ENCODE peak calls at places on chromosomes 5 and 9, in five cellular contexts. Q, Z, W, L and H are unnamed samples.

GRCh38 chr5:4511996-4512656 is 628.0 kb upstream of the ADAMTS16 start:
- DNase-seq in Q (peak), Z (peak), W (no peak), L (no peak), H (no peak)

GRCh38 chr5:1076406-1076805 is 35.5 kb downstream of the SLC12A7 start:
- DNase-seq in Q (no peak), Z (no peak), W (no peak), L (no peak), H (no peak)

GRCh38 chr9:118729981-118730380 is 639.3 kb downstream of the BRINP1 start:
- DNase-seq in Q (no peak), Z (no peak), W (no peak), L (no peak), H (no peak)

GRCh38 chr5:120297621-120298020 is 166.5 kb upstream of the PRR16 start:
- DNase-seq in Q (no peak), Z (no peak), W (no peak), L (peak), H (no peak)

GRCh38 chr5:12242960-12243888 is 339.0 kb upstream of the CTNND2 start:
- DNase-seq in Q (no peak), Z (no peak), W (no peak), L (no peak), H (no peak)

GRCh38 chr5:140205216-140205615 is 30.2 kb downstream of the CYSTM1 start:
- DNase-seq in Q (no peak), Z (no peak), W (no peak), L (no peak), H (no peak)

GRCh38 chr5:90055831-90056328 is 353.7 kb downstream of the CETN3 start:
- DNase-seq in Q (no peak), Z (no peak), W (no peak), L (peak), H (no peak)

GRCh38 chr9:134355561-134356278 is 29.5 kb downstream of the RXRA start:
- DNase-seq in Q (no peak), Z (no peak), W (no peak), L (no peak), H (no peak)

GRCh38 chr5:141508808-141509611 is 20.1 kb downstream of the PCDHGC5 start:
- DNase-seq in Q (no peak), Z (peak), W (no peak), L (peak), H (no peak)

GRCh38 chr9:86099695-86100364 is 472 bp upstream of the GOLM1 start:
- DNase-seq in Q (peak), Z (no peak), W (peak), L (peak), H (peak)

GRCh38 chr5:149264432-149265069 is 7.1 kb upstream of the AFAP1L1 start:
- DNase-seq in Q (peak), Z (peak), W (peak), L (no peak), H (no peak)

GRCh38 chr9:79224672-79225433 is 346.9 kb upstream of the TLE4 start:
- DNase-seq in Q (peak), Z (no peak), W (no peak), L (peak), H (no peak)

GRCh38 chr5:168612996-168613395 is 33.8 kb upstream of the PANK3 start:
- DNase-seq in Q (no peak), Z (no peak), W (no peak), L (no peak), H (no peak)

GRCh38 chr9:120710110-120710981 is 3.9 kb downstream of the MEGF9 start:
- DNase-seq in Q (peak), Z (peak), W (peak), L (peak), H (peak)

GRCh38 chr5:157267766-157268480 is 2.0 kb downstream of the CYFIP2 start:
- DNase-seq in Q (no peak), Z (no peak), W (no peak), L (no peak), H (no peak)

GRCh38 chr5:68367274-68367673 is 151.7 kb downstream of the PIK3R1 start:
- DNase-seq in Q (no peak), Z (no peak), W (no peak), L (no peak), H (peak)

GRCh38 chr9:113955076-113955752 is 79.1 kb downstream of the ZNF618 start:
- DNase-seq in Q (no peak), Z (no peak), W (no peak), L (peak), H (no peak)

GRCh38 chr5:98816574-98817222 is 43.2 kb downstream of the RGMB start:
- DNase-seq in Q (no peak), Z (peak), W (no peak), L (no peak), H (peak)

GRCh38 chr5:52875827-52876226 is 88.1 kb downstream of the ITGA1 start:
- DNase-seq in Q (no peak), Z (no peak), W (no peak), L (no peak), H (no peak)

GRCh38 chr9:105054488-105054887 is 126.5 kb upstream of the ABCA1 start:
- DNase-seq in Q (no peak), Z (peak), W (no peak), L (peak), H (peak)

GRCh38 chr9:12718482-12719026 is 25.4 kb downstream of the TYRP1 start:
- DNase-seq in Q (no peak), Z (no peak), W (no peak), L (peak), H (no peak)

GRCh38 chr5:78287833-78288232 is 6.7 kb downstream of the AP3B1 start:
- DNase-seq in Q (peak), Z (no peak), W (peak), L (peak), H (no peak)

GRCh38 chr9:68740561-68740960 is 35.5 kb downstream of the PIP5K1B start:
- DNase-seq in Q (no peak), Z (peak), W (no peak), L (no peak), H (peak)

GRCh38 chr5:17367256-17367845 is 130.7 kb upstream of the TAF11L2 start:
- DNase-seq in Q (no peak), Z (no peak), W (no peak), L (no peak), H (no peak)

GRCh38 chr5:16521561-16522090 is 56.0 kb upstream of the ZNF622 start:
- DNase-seq in Q (no peak), Z (peak), W (no peak), L (no peak), H (no peak)

GRCh38 chr5:180026320-180026719 is 45.2 kb downstream of the RNF130 start:
- DNase-seq in Q (no peak), Z (peak), W (no peak), L (peak), H (no peak)

GRCh38 chr9:27425827-27426716 is 98.0 kb upstream of the IFNK start:
- DNase-seq in Q (no peak), Z (no peak), W (no peak), L (no peak), H (no peak)

GRCh38 chr5:73464016-73464745 is 15.6 kb upstream of the FOXD1 start:
- DNase-seq in Q (no peak), Z (no peak), W (no peak), L (peak), H (no peak)

GRCh38 chr5:173919443-173919842 is 31.3 kb downstream of the CPEB4 start:
- DNase-seq in Q (no peak), Z (peak), W (no peak), L (peak), H (no peak)

DNA sequence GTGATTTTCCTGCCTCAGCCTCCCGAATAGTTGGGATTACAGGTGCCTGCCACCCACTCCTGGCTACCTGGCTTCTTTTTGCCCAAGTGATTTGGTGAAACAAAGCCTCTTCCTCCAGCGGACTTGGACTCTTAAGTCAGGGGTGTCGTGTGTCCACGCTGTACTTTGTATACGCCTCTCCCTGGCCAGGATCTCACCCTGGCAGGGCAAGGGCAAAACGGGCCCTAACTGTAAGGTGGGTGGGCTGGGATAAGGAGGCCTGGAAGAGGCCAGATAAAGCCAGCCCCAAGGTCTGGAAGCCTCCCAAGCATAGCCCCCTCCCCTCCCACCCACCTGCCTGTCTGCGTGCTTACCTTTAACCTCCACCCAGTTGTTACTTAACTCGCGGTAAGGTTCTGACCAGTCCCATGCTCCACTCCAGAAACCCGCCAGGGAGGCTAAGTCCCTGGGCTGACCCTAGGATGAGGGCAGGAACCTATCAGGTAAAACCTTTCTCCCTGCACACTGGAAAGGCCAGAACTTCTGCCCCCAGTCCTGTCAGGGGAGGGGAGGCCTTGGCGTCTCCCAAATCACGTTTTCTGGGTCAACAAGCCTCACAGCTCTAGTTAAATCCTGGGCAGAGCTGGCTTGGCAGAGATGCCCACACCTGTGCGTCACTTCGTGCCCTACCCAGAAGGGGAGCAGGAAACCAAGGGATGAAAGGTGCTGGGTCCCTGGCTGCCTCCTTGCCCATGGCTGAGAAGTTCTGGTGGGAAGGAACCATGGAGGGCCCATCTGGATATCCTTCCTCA is 8.4 kb downstream of the CDK9 start:
- DNase-seq in Q (no peak), Z (no peak), W (no peak), L (no peak), H (no peak)
- TF ChIP-seq POLR2A in Q (no peak), Z (no peak), W (no peak), L (no peak), H (no peak)

GRCh38 chr5:76547242-76547890 is 75.8 kb downstream of the F2RL2 start:
- DNase-seq in Q (no peak), Z (no peak), W (no peak), L (no peak), H (peak)

GRCh38 chr5:76542887-76543690 is 80.1 kb downstream of the F2RL2 start:
- DNase-seq in Q (no peak), Z (no peak), W (no peak), L (peak), H (peak)

GRCh38 chr5:76544268-76544926 is 78.8 kb downstream of the F2RL2 start:
- DNase-seq in Q (peak), Z (peak), W (peak), L (peak), H (peak)

GRCh38 chr5:76546497-76547102 is 76.6 kb downstream of the F2RL2 start:
- DNase-seq in Q (no peak), Z (peak), W (no peak), L (no peak), H (no peak)

GRCh38 chr5:76545184-76545583 is 78.0 kb downstream of the F2RL2 start:
- DNase-seq in Q (no peak), Z (no peak), W (no peak), L (no peak), H (no peak)
- TF ChIP-seq POLR2A in Q (no peak), Z (no peak), W (no peak), L (no peak), H (no peak)

GRCh38 chr5:172715931-172716682 is 54.9 kb downstream of the DUSP1 start:
- DNase-seq in Q (peak), Z (peak), W (no peak), L (no peak), H (no peak)

GRCh38 chr5:172713809-172714490 is 57.0 kb downstream of the DUSP1 start:
- DNase-seq in Q (no peak), Z (no peak), W (no peak), L (no peak), H (no peak)

GRCh38 chr5:172715421-172715780 is 55.6 kb downstream of the DUSP1 start:
- DNase-seq in Q (no peak), Z (no peak), W (no peak), L (no peak), H (no peak)

GRCh38 chr5:172713113-172713808 is 57.7 kb downstream of the DUSP1 start:
- DNase-seq in Q (peak), Z (no peak), W (no peak), L (no peak), H (peak)

GRCh38 chr5:172714491-172715420 is 56.2 kb downstream of the DUSP1 start:
- DNase-seq in Q (peak), Z (peak), W (peak), L (peak), H (peak)
- TF ChIP-seq POLR2A in Q (no peak), Z (peak), W (no peak), L (no peak), H (no peak)

GRCh38 chr9:127854169-127854833 is at the start of gene ENG:
- DNase-seq in Q (no peak), Z (no peak), W (no peak), L (peak), H (peak)
- TF ChIP-seq POLR2A in Q (no peak), Z (no peak), W (no peak), L (no peak), H (peak)

GRCh38 chr5:103119765-103120606 is at the start of the genes GIN1 and PPIP5K2:
- DNase-seq in Q (peak), Z (peak), W (peak), L (peak), H (peak)
- TF ChIP-seq POLR2A in Q (peak), Z (peak), W (peak), L (peak), H (peak)

GRCh38 chr5:132674671-132675506 is 1.1 kb downstream of the IL4 start:
- DNase-seq in Q (peak), Z (peak), W (peak), L (peak), H (peak)
- TF ChIP-seq POLR2A in Q (no peak), Z (no peak), W (no peak), L (no peak), H (no peak)